ENCODE peak calls at places on chromosomes 13 and 19, in eight cellular contexts. A, M, O, S, L, F, I and R are unnamed samples.

GRCh38 chr19:48628486-48629296 is 8.5 kb downstream of the DBP start:
- DNase-seq in A (no peak), M (no peak), O (no peak), S (no peak), L (no peak), F (no peak), I (no peak), R (no peak)

GRCh38 chr13:94829201-94829600 is 116.9 kb upstream of the SOX21 start:
- DNase-seq in A (no peak), M (no peak), O (no peak), S (no peak), L (no peak), F (no peak), I (no peak), R (no peak)

GRCh38 chr19:5952193-5953033 is 25.5 kb downstream of the RANBP3 start:
- DNase-seq in A (no peak), M (no peak), O (no peak), S (no peak), L (no peak), F (no peak), I (no peak), R (no peak)

GRCh38 chr19:49210108-49210900 is 52.7 kb downstream of the TRPM4 start:
- DNase-seq in A (peak), M (no peak), O (no peak), S (peak), L (no peak), F (peak), I (peak), R (no peak)

GRCh38 chr13:79044415-79044814 is 361.6 kb downstream of the RBM26 start:
- DNase-seq in A (peak), M (no peak), O (no peak), S (no peak), L (no peak), F (no peak), I (no peak), R (no peak)

GRCh38 chr13:51091839-51092238 is 19.2 kb downstream of the C13orf42 start:
- DNase-seq in A (no peak), M (no peak), O (no peak), S (no peak), L (no peak), F (no peak), I (no peak), R (no peak)

GRCh38 chr19:11633223-11633622 is 35.9 kb downstream of the ZNF627 start:
- DNase-seq in A (no peak), M (no peak), O (no peak), S (no peak), L (no peak), F (no peak), I (no peak), R (no peak)

GRCh38 chr13:42996584-42996983 is 4.5 kb upstream of the EPSTI1 start:
- DNase-seq in A (peak), M (no peak), O (no peak), S (peak), L (no peak), F (no peak), I (peak), R (no peak)

GRCh38 chr19:47428177-47428894 is 9.0 kb upstream of the MEIS3 start:
- DNase-seq in A (peak), M (peak), O (peak), S (peak), L (peak), F (peak), I (peak), R (peak)

GRCh38 chr13:51331354-51331861 is 8.1 kb upstream of the SERPINE3 start:
- DNase-seq in A (no peak), M (no peak), O (no peak), S (no peak), L (no peak), F (no peak), I (no peak), R (no peak)

GRCh38 chr19:51101171-51101865 is 6.9 kb downstream of the CTU1 start:
- DNase-seq in A (no peak), M (no peak), O (no peak), S (peak), L (no peak), F (no peak), I (peak), R (no peak)

GRCh38 chr13:107493271-107493670 is 722.1 kb downstream of the LIG4 start:
- DNase-seq in A (no peak), M (no peak), O (no peak), S (no peak), L (no peak), F (no peak), I (no peak), R (no peak)
- TF ChIP-seq CTCF in A (no peak), M (no peak), O (no peak), S (no peak), L (no peak), F (no peak), I (no peak), R (no peak)

GRCh38 chr19:33705860-33706259 is 84.1 kb downstream of the CHST8 start:
- DNase-seq in A (no peak), M (no peak), O (no peak), S (no peak), L (no peak), F (no peak), I (no peak), R (no peak)
- TF ChIP-seq CTCF in A (no peak), M (no peak), O (no peak), S (no peak), L (no peak), F (no peak), I (no peak), R (no peak)

GRCh38 chr19:57802269-57802668 is 12.4 kb downstream of the ZNF552 start:
- DNase-seq in A (no peak), M (no peak), O (no peak), S (no peak), L (no peak), F (no peak), I (no peak), R (no peak)
- TF ChIP-seq CTCF in A (no peak), M (no peak), O (no peak), S (no peak), L (no peak), F (no peak), I (no peak), R (no peak)

GRCh38 chr13:108733141-108733540 is 103.7 kb downstream of the MYO16 start:
- DNase-seq in A (no peak), M (no peak), O (no peak), S (no peak), L (no peak), F (no peak), I (no peak), R (no peak)

GRCh38 chr13:108728370-108728769 is 99.0 kb downstream of the MYO16 start:
- DNase-seq in A (no peak), M (no peak), O (no peak), S (no peak), L (no peak), F (no peak), I (no peak), R (no peak)
- TF ChIP-seq CTCF in A (no peak), M (no peak), O (no peak), S (no peak), L (no peak), F (no peak), I (no peak), R (no peak)